ENCODE peak calls at places on chromosomes 4 and X, in seven cellular contexts. X is astrocyte of the spinal cord, K is GM13976, F is body of pancreas, I is prostate gland, W is A549, R is H9. L is an unnamed sample.
A peak's percentile ranks its signal among the peaks of the same experiment; 100 is the strongest.

GRCh38 chr4:106312377-106312776 is 3.6 kb downstream of the TBCK start:
- DNase-seq in R (no peak), K (no peak), F (no peak), I (no peak), X (peak; percentile 37), W (no peak), L (no peak)

GRCh38 chrX:119521246-119521645 is 44.0 kb downstream of the STEEP1 start:
- DNase-seq in X (no peak), K (no peak), F (no peak), I (no peak), W (no peak), R (no peak), L (no peak)

GRCh38 chr4:157421365-157421764 is 200.8 kb downstream of the GRIA2 start:
- DNase-seq in F (no peak), K (no peak), W (no peak), X (no peak), R (no peak), I (no peak), L (no peak)

GRCh38 chrX:11437642-11438379 is 144.6 kb downstream of the AMELX start:
- DNase-seq in K (no peak), I (no peak), W (no peak), R (no peak), X (peak; percentile 81), F (peak; percentile 46), L (no peak)

GRCh38 chr4:71270901-71271300 is 67.9 kb upstream of the SLC4A4 start:
- DNase-seq in I (no peak), X (peak; percentile 41), F (peak; percentile 54), W (peak; percentile 46), R (peak; percentile 38), K (peak; percentile 17), L (peak; percentile 27)

GRCh38 chr4:85459736-85460135 is 15.2 kb upstream of the ARHGAP24 start:
- DNase-seq in I (no peak), K (no peak), F (peak; percentile 72), W (no peak), R (no peak), X (no peak), L (no peak)

GRCh38 chr4:122602277-122603142 is 18.4 kb downstream of the IL21 start:
- DNase-seq in R (no peak), X (peak; percentile 60), K (peak; percentile 23), I (peak; percentile 8), W (peak; percentile 52), F (peak; percentile 26), L (no peak)

GRCh38 chrX:42751573-42751972 is 26.4 kb downstream of the PPP1R2C start:
- DNase-seq in R (no peak), X (no peak), F (no peak), K (no peak), W (no peak), I (no peak), L (no peak)

GRCh38 chrX:70166601-70167590 is 10.4 kb upstream of the DGAT2L6 start:
- DNase-seq in F (no peak), I (no peak), W (peak; percentile 12), R (no peak), K (no peak), X (peak; percentile 84), L (no peak)

GRCh38 chrX:17860811-17861495 is at the start of gene RAI2:
- DNase-seq in I (peak; percentile 20), K (peak; percentile 17), R (peak; percentile 46), F (peak; percentile 62), X (no peak), W (no peak), L (peak; percentile 36)

GRCh38 chr4:109067509-109068205 is 234.8 kb downstream of the COL25A1 start:
- DNase-seq in I (no peak), W (no peak), F (peak; percentile 59), K (no peak), R (no peak), X (peak; percentile 10), L (no peak)

GRCh38 chrX:3788494-3789233 is 75.2 kb upstream of the PRKX start:
- DNase-seq in R (peak; percentile 58), F (no peak), W (no peak), X (no peak), I (no peak), K (no peak), L (no peak)

GRCh38 chr4:185752881-185753280 is 59.1 kb downstream of the SORBS2 start:
- DNase-seq in F (no peak), X (no peak), R (no peak), I (no peak), K (no peak), W (no peak), L (no peak)

GRCh38 chr4:123671633-123672404 is 275.2 kb downstream of the SPRY1 start:
- DNase-seq in K (peak; percentile 30), F (no peak), X (no peak), I (no peak), W (no peak), R (no peak), L (no peak)

GRCh38 chrX:48025561-48025960 is 18.8 kb downstream of the SPACA5 start:
- DNase-seq in R (peak; percentile 48), I (peak; percentile 22), W (peak; percentile 72), K (peak; percentile 40), X (peak; percentile 60), F (peak; percentile 55), L (peak; percentile 42)

GRCh38 chrX:15298201-15298600 is 17.2 kb downstream of the ASB11 start:
- DNase-seq in F (no peak), K (no peak), W (no peak), X (no peak), I (no peak), R (no peak), L (no peak)

GRCh38 chrX:15298780-15299179 is 16.7 kb downstream of the ASB11 start:
- DNase-seq in R (no peak), I (no peak), K (no peak), W (no peak), X (no peak), F (peak; percentile 19), L (no peak)

GRCh38 chrX:15301924-15302323 is 13.5 kb downstream of the ASB11 start:
- DNase-seq in X (no peak), I (no peak), R (no peak), K (no peak), W (no peak), F (peak; percentile 79), L (no peak)

DNA sequence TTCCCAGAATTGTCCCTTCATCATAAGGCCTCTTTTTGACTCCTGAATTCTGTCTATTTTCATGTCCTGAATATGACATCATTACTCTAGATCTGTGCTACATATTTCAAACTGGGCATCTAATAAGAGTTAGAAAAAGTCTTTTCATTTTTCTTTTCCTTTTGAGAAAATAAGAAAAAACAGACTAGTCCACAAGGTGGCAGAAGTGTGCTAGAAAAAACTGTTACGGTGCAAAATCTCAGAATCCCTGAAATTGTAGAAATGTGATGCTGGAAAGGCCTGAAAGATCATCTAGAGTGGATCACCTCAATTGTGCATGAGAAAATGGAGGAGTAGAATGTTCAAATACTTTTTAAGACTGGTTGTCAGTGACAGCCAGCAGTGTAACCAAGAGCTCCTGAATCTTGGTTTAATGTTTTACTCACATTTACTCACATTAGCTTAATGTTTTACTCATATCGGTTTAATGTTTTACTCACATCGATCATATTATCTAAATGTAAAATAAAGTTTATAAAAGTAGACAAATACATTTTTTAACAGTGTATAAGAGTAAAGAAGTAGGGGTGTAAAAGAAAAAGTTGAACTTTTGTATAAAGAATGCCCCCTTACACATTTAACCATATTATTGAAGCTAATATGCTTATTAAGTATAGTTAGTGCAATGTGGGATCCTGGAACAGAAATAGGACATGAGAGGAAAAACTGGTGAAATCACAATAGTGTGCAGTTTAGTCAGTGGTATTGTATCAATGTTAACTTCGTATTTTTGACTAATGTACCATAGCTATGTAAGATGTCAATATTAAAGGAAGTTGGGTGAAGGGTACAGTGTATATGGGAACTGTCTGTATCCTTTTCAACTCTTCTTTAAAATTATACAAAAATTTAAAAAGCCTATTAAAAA is 15.2 kb downstream of the ASB11 start:
- DNase-seq in K (peak; percentile 23), R (no peak), F (no peak), X (peak; percentile 22), W (peak; percentile 33), I (no peak), L (peak; percentile 14)
- TF ChIP-seq CTCF in K (no peak), R (peak; percentile 63), F (peak; percentile 44), X (peak; percentile 51), W (peak; percentile 64), I (peak; percentile 47), L (peak; percentile 72)

GRCh38 chr4:78592104-78592783 is 40.7 kb downstream of the ANXA3 start:
- DNase-seq in K (no peak), F (no peak), W (peak; percentile 12), R (no peak), X (no peak), I (no peak), L (no peak)
- TF ChIP-seq CTCF in K (no peak), F (no peak), W (peak; percentile 28), R (peak; percentile 77), X (peak; percentile 18), I (no peak), L (peak; percentile 50)

GRCh38 chrX:15143050-15143824 is 126.6 kb downstream of the ASB9 start:
- DNase-seq in X (peak; percentile 39), K (peak; percentile 37), W (peak; percentile 50), I (peak; percentile 21), R (peak; percentile 37), F (peak; percentile 78), L (peak; percentile 35)

GRCh38 chrX:15150578-15150977 is 119.3 kb downstream of the ASB9 start:
- DNase-seq in X (no peak), R (no peak), W (no peak), F (no peak), K (no peak), I (no peak), L (no peak)

GRCh38 chrX:15142084-15142715 is 127.7 kb downstream of the ASB9 start:
- DNase-seq in K (no peak), I (no peak), W (no peak), F (no peak), X (peak; percentile 17), R (no peak), L (no peak)

GRCh38 chrX:15143825-15144121 is 126.1 kb downstream of the ASB9 start:
- DNase-seq in W (no peak), F (no peak), R (no peak), K (no peak), X (no peak), I (no peak), L (no peak)

GRCh38 chrX:15146515-15146914 is 123.4 kb downstream of the ASB9 start:
- DNase-seq in F (peak; percentile 38), R (peak; percentile 35), I (no peak), X (peak; percentile 4), W (peak; percentile 2), K (no peak), L (peak; percentile 37)
- TF ChIP-seq CTCF in F (no peak), R (peak; percentile 72), I (no peak), X (peak; percentile 49), W (peak; percentile 36), K (no peak), L (peak; percentile 59)

GRCh38 chr4:26133840-26134239 is 187.0 kb upstream of the RBPJ start:
- DNase-seq in K (no peak), F (no peak), I (no peak), W (no peak), X (no peak), R (no peak), L (no peak)

GRCh38 chr4:26131711-26132110 is 189.1 kb upstream of the RBPJ start:
- DNase-seq in W (no peak), X (no peak), R (no peak), K (peak; percentile 56), I (no peak), F (no peak), L (no peak)

GRCh38 chr4:26135331-26135730 is 185.5 kb upstream of the RBPJ start:
- DNase-seq in X (no peak), R (no peak), I (no peak), K (no peak), W (no peak), F (no peak), L (no peak)

GRCh38 chr4:26131053-26131452 is 189.8 kb upstream of the RBPJ start:
- DNase-seq in X (no peak), F (no peak), R (no peak), K (no peak), W (no peak), I (no peak), L (no peak)

GRCh38 chr4:26132858-26133257 is 188.0 kb upstream of the RBPJ start:
- DNase-seq in R (peak; percentile 57), W (no peak), X (no peak), I (no peak), K (no peak), F (no peak), L (no peak)
- TF ChIP-seq CTCF in R (peak; percentile 54), W (no peak), X (no peak), I (no peak), K (peak; percentile 31), F (peak; percentile 14), L (no peak)

L was measured in neural crest cell.